ENCODE peak calls at places on chromosomes 13 and 19, in four cellular contexts. T is iPS-NIHi11, C is Caki2, E is NCI-H1105 treated with DMSO at 0.1 percent for 48 hours. R is an unnamed sample.

GRCh38 chr19:41321204-41321599 is 11.2 kb downstream of the CCDC97 start:
- DNase-seq in T (no peak), C (no peak), E (no peak), R (no peak)

GRCh38 chr19:44643605-44644390 is at the start of gene PVR:
- DNase-seq in T (peak), C (peak), E (peak), R (no peak)

GRCh38 chr13:111204438-111205177 is 89.5 kb downstream of the ARHGEF7 start:
- DNase-seq in T (peak), C (no peak), E (no peak), R (no peak)

GRCh38 chr19:1455336-1456120 is 5.6 kb downstream of the APC2 start:
- DNase-seq in T (peak), C (peak), E (no peak), R (no peak)

GRCh38 chr19:35816846-35817245 is 4.2 kb upstream of the PRODH2 start:
- DNase-seq in T (no peak), C (no peak), E (no peak), R (no peak)

GRCh38 chr19:33832633-33833032 is 36.0 kb downstream of the KCTD15 start:
- DNase-seq in T (peak), C (no peak), E (no peak), R (no peak)

GRCh38 chr13:99757756-99758464 is 213.7 kb downstream of the ZIC5 start:
- DNase-seq in T (no peak), C (no peak), E (no peak), R (no peak)

GRCh38 chr19:17797397-17798201 is 2.7 kb downstream of the B3GNT3 start:
- DNase-seq in T (no peak), C (peak), E (no peak), R (no peak)

GRCh38 chr19:4196009-4196408 is 13.5 kb downstream of the ANKRD24 start:
- DNase-seq in T (no peak), C (no peak), E (no peak), R (no peak)

GRCh38 chr19:13401388-13401787 is 104.9 kb downstream of the CACNA1A start:
- DNase-seq in T (peak), C (peak), E (no peak), R (peak)

GRCh38 chr13:45122941-45123340 is 2.6 kb downstream of the GTF2F2 start:
- DNase-seq in T (no peak), C (no peak), E (no peak), R (no peak)

GRCh38 chr19:16233836-16234551 is 36.3 kb downstream of the AP1M1 start:
- DNase-seq in T (no peak), C (no peak), E (no peak), R (no peak)

GRCh38 chr19:17109962-17110598 is 34.5 kb downstream of the MYO9B start:
- DNase-seq in T (no peak), C (no peak), E (no peak), R (no peak)

GRCh38 chr13:88377852-88378251 is 706.7 kb downstream of the SLITRK5 start:
- DNase-seq in T (no peak), C (no peak), E (no peak), R (no peak)

GRCh38 chr19:1079566-1080111 is 12.7 kb downstream of the ARHGAP45 start:
- DNase-seq in T (no peak), C (no peak), E (no peak), R (no peak)

GRCh38 chr19:5948697-5949564 is 29.0 kb downstream of the RANBP3 start:
- DNase-seq in T (no peak), C (no peak), E (no peak), R (no peak)

GRCh38 chr19:35757231-35757748 is 461 bp upstream of the HSPB6 start:
- DNase-seq in T (peak), C (no peak), E (no peak), R (peak)

GRCh38 chr13:44147222-44147621 is 226.4 kb upstream of the SERP2 start:
- DNase-seq in T (no peak), C (no peak), E (peak), R (no peak)